ENCODE peak calls at places on chromosomes 4 and X, in seven cellular contexts. O is SK-N-SH, B is K562, N is HepG2, D is GM12878, S is GM12892, P is H1. L is an unnamed sample.
A peak's percentile ranks its signal among the peaks of the same experiment; 100 is the strongest.

GRCh38 chrX:147891886-147892285 is 19.8 kb upstream of the FMR1 start:
- DNase-seq in O (no peak), B (no peak), N (no peak), D (no peak), S (no peak), P (no peak), L (no peak)

GRCh38 chr4:120007171-120007894 is 59.3 kb downstream of the MAD2L1 start:
- DNase-seq in O (no peak), B (no peak), N (no peak), D (no peak), S (no peak), P (no peak), L (no peak)

GRCh38 chr4:56469489-56470210 is 2.2 kb downstream of the SRP72 start:
- DNase-seq in O (no peak), B (no peak), N (no peak), D (no peak), S (no peak), P (no peak), L (no peak)

GRCh38 chrX:36414056-36414455 is 494.5 kb downstream of the CFAP47 start:
- DNase-seq in O (no peak), B (no peak), N (no peak), D (no peak), S (no peak), P (no peak), L (no peak)

GRCh38 chr4:78954048-78954666 is 14.9 kb upstream of the PAQR3 start:
- DNase-seq in O (peak; percentile 18), B (peak; percentile 36), N (peak; percentile 9), D (no peak), S (no peak), P (no peak), L (no peak)

GRCh38 chr4:185566972-185567749 is 31.9 kb upstream of the PDLIM3 start:
- DNase-seq in O (no peak), B (no peak), N (peak; percentile 78), D (no peak), S (no peak), P (no peak), L (no peak)

GRCh38 chr4:3473251-3473942 is 10.3 kb downstream of the DOK7 start:
- DNase-seq in O (no peak), B (no peak), N (no peak), D (no peak), S (no peak), P (no peak), L (no peak)

GRCh38 chr4:94298725-94299252 is 43.8 kb downstream of the HPGDS start:
- DNase-seq in O (no peak), B (peak; percentile 59), N (peak; percentile 82), D (no peak), S (no peak), P (no peak), L (no peak)

GRCh38 chr4:69617083-69617694 is 22.3 kb downstream of the UGT2A2 start:
- DNase-seq in O (no peak), B (no peak), N (peak; percentile 40), D (no peak), S (no peak), P (no peak), L (no peak)

GRCh38 chrX:24260827-24261550 is 52.9 kb downstream of the SUPT20HL2 start:
- DNase-seq in O (no peak), B (no peak), N (no peak), D (no peak), S (no peak), P (no peak), L (no peak)

GRCh38 chr4:8090312-8090711 is 68.3 kb downstream of the ABLIM2 start:
- DNase-seq in O (no peak), B (no peak), N (no peak), D (no peak), S (no peak), P (no peak), L (no peak)

GRCh38 chrX:105483011-105483410 is 262.5 kb upstream of the TEX13A start:
- DNase-seq in O (no peak), B (no peak), N (no peak), D (no peak), S (no peak), P (no peak), L (no peak)

GRCh38 chrX:46574337-46574940 is 874 bp downstream of the CHST7 start:
- DNase-seq in O (peak; percentile 51), B (no peak), N (peak; percentile 12), D (no peak), S (no peak), P (peak; percentile 58), L (no peak)

GRCh38 chr4:139403457-139403856 is 50.5 kb upstream of the RAB33B start:
- DNase-seq in O (no peak), B (no peak), N (no peak), D (no peak), S (no peak), P (no peak), L (no peak)

GRCh38 chr4:48259748-48260147 is 9.9 kb downstream of the TEC start:
- DNase-seq in O (no peak), B (no peak), N (no peak), D (no peak), S (no peak), P (no peak), L (no peak)

GRCh38 chrX:103629295-103630170 is 758 bp downstream of the TCEAL1 start:
- DNase-seq in O (peak; percentile 70), B (peak; percentile 28), N (peak; percentile 39), D (no peak), S (no peak), P (peak; percentile 67), L (no peak)

GRCh38 chr4:93791570-93792195 is 36.9 kb upstream of the ATOH1 start:
- DNase-seq in O (peak; percentile 59), B (peak; percentile 46), N (peak; percentile 50), D (no peak), S (no peak), P (peak; percentile 70), L (peak; percentile 8)

GRCh38 chrX:39752820-39753219 is 344.9 kb downstream of the BCOR start:
- DNase-seq in O (no peak), B (no peak), N (no peak), D (no peak), S (no peak), P (no peak), L (no peak)

GRCh38 chrX:24245201-24245600 is 68.7 kb downstream of the SUPT20HL2 start:
- DNase-seq in O (no peak), B (no peak), N (no peak), D (no peak), S (no peak), P (no peak), L (no peak)

DNA sequence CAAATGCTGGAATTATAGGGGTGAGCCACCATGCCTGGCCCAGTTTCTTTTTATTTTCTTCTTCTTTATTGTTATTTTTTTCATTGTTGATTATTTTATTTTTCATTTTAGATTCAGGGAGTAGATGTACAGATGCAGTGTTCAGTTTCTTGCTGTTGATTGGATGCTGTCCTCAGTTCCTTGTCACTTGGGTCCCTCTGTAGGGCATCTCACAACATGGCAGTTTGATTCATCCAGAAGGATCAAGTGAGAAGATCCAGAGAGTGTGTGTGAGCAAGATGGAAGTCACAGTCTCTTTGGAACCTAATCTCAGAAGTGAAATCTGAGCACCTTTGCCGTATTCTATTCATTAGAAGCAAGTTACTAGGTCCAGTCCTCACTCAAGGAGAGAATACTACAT is 20.9 kb downstream of the HMGB3 start:
- DNase-seq in O (no peak), B (no peak), N (peak; percentile 3), D (no peak), S (no peak), P (no peak), L (no peak)
- TF ChIP-seq TAF1 in O (no peak), B (no peak), N (no peak), D (no peak), S (no peak), P (no peak), L (no peak)

GRCh38 chr4:127782025-127782274 is 172 bp upstream of the HSPA4L start:
- DNase-seq in O (peak; percentile 97), B (peak; percentile 93), N (no peak), D (peak; percentile 44), S (peak; percentile 65), P (peak; percentile 91), L (peak; percentile 66)
- TF ChIP-seq TAF1 in O (no peak), B (no peak), N (no peak), D (no peak), S (no peak), P (no peak), L (no peak)

DNA sequence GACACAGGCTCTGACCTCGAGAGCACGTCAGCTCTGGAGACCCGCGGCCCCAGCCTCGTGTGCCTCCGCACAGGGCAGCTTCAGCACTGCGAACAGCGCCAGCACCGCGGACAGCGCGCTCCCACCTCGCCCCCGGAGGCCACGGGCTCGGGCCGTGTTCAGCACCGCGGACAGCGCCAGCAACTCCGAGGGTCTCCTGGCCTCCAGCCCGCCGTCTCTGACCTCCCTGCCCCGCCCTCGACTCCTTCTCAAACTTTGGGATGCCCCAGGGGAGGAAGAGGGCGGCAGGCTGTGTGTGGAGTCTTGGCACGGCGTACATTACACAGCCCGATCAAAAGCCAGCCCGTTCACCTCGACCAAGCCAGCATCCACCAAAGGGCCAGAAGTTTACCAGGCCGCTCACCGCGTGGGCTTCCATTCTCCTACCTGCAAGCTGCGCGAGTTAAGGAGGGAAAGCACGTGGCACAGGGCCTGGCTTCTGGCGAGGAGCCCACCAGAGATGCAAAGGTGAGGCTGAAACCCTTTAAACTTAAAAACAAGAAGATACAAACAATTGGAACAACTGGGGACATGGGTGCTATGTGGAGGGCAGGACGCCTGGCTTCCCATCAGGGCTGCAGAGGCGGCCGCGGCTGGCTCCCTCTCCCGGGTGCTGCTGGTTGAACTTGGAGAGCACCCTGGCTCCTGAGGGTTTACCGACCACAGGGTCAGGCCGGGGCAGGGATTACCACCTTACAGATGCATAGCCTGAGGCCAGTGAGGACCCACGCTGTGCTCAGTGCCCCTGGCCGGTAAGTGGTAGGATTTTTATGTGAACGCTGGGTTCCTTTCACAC is 4.5 kb upstream of the NKX1-1 start:
- DNase-seq in O (peak; percentile 48), B (peak; percentile 87), N (peak; percentile 15), D (no peak), S (peak; percentile 41), P (peak; percentile 98), L (peak; percentile 59)
- TF ChIP-seq TAF1 in O (no peak), B (no peak), N (peak; percentile 96), D (no peak), S (no peak), P (no peak), L (no peak)

GRCh38 chr4:6929735-6930464 is 20.3 kb downstream of the TBC1D14 start:
- DNase-seq in O (no peak), B (no peak), N (peak; percentile 85), D (no peak), S (no peak), P (no peak), L (no peak)
- TF ChIP-seq TAF1 in O (no peak), B (no peak), N (no peak), D (no peak), S (no peak), P (no peak), L (no peak)

L was measured in GM12891.